ENCODE peak calls at places on chromosome 11, in five cellular contexts. B is NCI-H524 treated with DMSO at 0.1 percent for 48 hours; J is CD8-positive, alpha-beta memory T cell; C is neuronal stem cell; Z is activated CD4-positive, alpha-beta T cell treated with anti-CD3 and anti-CD28 coated beads, Interleukin-2, amount 50 U/mL, for 24 hours. G is an unnamed sample.
A peak's percentile ranks its signal among the peaks of the same experiment; 100 is the strongest.

GRCh38 chr11:26483101-26483500 is 89.0 kb downstream of the MUC15 start:
- DNase-seq in B (no peak), J (no peak), C (no peak), Z (no peak), G (no peak)

GRCh38 chr11:8757533-8757932 is 74.9 kb downstream of the RPL27A start:
- DNase-seq in B (no peak), J (no peak), C (no peak), Z (no peak), G (no peak)

GRCh38 chr11:34208266-34209135 is 103.1 kb downstream of the NAT10 start:
- DNase-seq in B (no peak), J (no peak), C (no peak), Z (no peak), G (no peak)

GRCh38 chr11:67371549-67372231 is 1.7 kb downstream of the CLCF1 start:
- DNase-seq in B (no peak), J (peak; percentile 47), C (no peak), Z (no peak), G (peak; percentile 42)

GRCh38 chr11:127451852-127452251 is 451.3 kb upstream of the KIRREL3 start:
- DNase-seq in B (no peak), J (no peak), C (no peak), Z (no peak), G (no peak)

GRCh38 chr11:65425971-65426838 is 3.6 kb downstream of the NEAT1 start:
- DNase-seq in B (no peak), J (no peak), C (no peak), Z (no peak), G (no peak)

GRCh38 chr11:44464741-44465140 is 100.7 kb upstream of the CD82 start:
- DNase-seq in B (no peak), J (no peak), C (no peak), Z (no peak), G (no peak)

GRCh38 chr11:17720796-17721171 is 1.4 kb downstream of the MYOD1 start:
- DNase-seq in B (no peak), J (peak; percentile 11), C (no peak), Z (no peak), G (peak; percentile 26)

GRCh38 chr11:88631497-88631896 is 294.0 kb upstream of the CTSC start:
- DNase-seq in B (no peak), J (no peak), C (peak; percentile 2), Z (no peak), G (no peak)